ENCODE peak calls at places on chromosomes 3 and 15, in four cellular contexts. K is A673, S is uterus, X is hepatocyte. W is an unnamed sample.

GRCh38 chr15:99958426-99959097 is 225.3 kb upstream of the LYSMD4 start:
- DNase-seq in S (peak; percentile 1), X (no peak), K (no peak), W (no peak)

GRCh38 chr15:96767703-96768434 is 437.4 kb downstream of the NR2F2 start:
- DNase-seq in S (no peak), X (no peak), K (no peak), W (no peak)

GRCh38 chr3:45965281-45966052 is 22.2 kb downstream of the CXCR6 start:
- DNase-seq in X (no peak), S (no peak), K (no peak), W (no peak)

GRCh38 chr3:75294124-75294523 is 370.0 kb upstream of the FRG2C start:
- DNase-seq in S (peak; percentile 18), K (peak; percentile 26), X (peak; percentile 57), W (peak; percentile 11)

GRCh38 chr3:107416886-107417285 is 39.6 kb downstream of the CCDC54 start:
- DNase-seq in X (no peak), K (no peak), S (no peak), W (no peak)

GRCh38 chr3:54045416-54045815 is 76.9 kb upstream of the CACNA2D3 start:
- DNase-seq in S (no peak), K (no peak), X (no peak), W (no peak)

GRCh38 chr3:143122089-143122430 is 2.5 kb downstream of the CHST2 start:
- DNase-seq in S (no peak), K (no peak), X (no peak), W (no peak)

GRCh38 chr3:186109897-186110803 is 1.3 kb upstream of the ETV5 start:
- DNase-seq in S (peak; percentile 32), K (peak; percentile 56), X (peak; percentile 42), W (no peak)

GRCh38 chr15:33064878-33065277 is 129.6 kb downstream of the FMN1 start:
- DNase-seq in S (no peak), K (no peak), X (no peak), W (no peak)

GRCh38 chr15:39181901-39182300 is 399.0 kb upstream of the THBS1 start:
- DNase-seq in K (no peak), X (peak; percentile 28), S (no peak), W (no peak)

GRCh38 chr15:86077070-86077469 is 2.6 kb upstream of the AGBL1 start:
- DNase-seq in S (no peak), K (no peak), X (no peak), W (no peak)

GRCh38 chr15:60616628-60617027 is 137.7 kb upstream of the ICE2 start:
- DNase-seq in X (no peak), K (no peak), S (no peak), W (no peak)

GRCh38 chr3:122572940-122573412 is 4.5 kb upstream of the PARP15 start:
- DNase-seq in K (peak; percentile 34), X (peak; percentile 23), S (peak; percentile 36), W (peak; percentile 23)

GRCh38 chr3:45035441-45036301 is 9.6 kb downstream of the CLEC3B start:
- DNase-seq in S (peak; percentile 40), X (peak; percentile 52), K (peak; percentile 16), W (no peak)

GRCh38 chr15:82263350-82263749 is 732 bp downstream of the SAXO2 start:
- DNase-seq in K (no peak), S (no peak), X (peak; percentile 51), W (peak; percentile 2)

GRCh38 chr15:72827216-72827615 is 43.7 kb upstream of the ADPGK start:
- DNase-seq in S (no peak), K (no peak), X (no peak), W (no peak)

GRCh38 chr3:153066983-153067382 is 95.0 kb upstream of the RAP2B start:
- DNase-seq in K (no peak), S (no peak), X (no peak), W (no peak)
- H3K9me3 ChIP-seq in K (no peaks in the 10 kb centered on the region), S (no peaks in the 10 kb centered on the region), X (no peaks in the 10 kb centered on the region), W (no peaks in the 10 kb centered on the region)

DNA sequence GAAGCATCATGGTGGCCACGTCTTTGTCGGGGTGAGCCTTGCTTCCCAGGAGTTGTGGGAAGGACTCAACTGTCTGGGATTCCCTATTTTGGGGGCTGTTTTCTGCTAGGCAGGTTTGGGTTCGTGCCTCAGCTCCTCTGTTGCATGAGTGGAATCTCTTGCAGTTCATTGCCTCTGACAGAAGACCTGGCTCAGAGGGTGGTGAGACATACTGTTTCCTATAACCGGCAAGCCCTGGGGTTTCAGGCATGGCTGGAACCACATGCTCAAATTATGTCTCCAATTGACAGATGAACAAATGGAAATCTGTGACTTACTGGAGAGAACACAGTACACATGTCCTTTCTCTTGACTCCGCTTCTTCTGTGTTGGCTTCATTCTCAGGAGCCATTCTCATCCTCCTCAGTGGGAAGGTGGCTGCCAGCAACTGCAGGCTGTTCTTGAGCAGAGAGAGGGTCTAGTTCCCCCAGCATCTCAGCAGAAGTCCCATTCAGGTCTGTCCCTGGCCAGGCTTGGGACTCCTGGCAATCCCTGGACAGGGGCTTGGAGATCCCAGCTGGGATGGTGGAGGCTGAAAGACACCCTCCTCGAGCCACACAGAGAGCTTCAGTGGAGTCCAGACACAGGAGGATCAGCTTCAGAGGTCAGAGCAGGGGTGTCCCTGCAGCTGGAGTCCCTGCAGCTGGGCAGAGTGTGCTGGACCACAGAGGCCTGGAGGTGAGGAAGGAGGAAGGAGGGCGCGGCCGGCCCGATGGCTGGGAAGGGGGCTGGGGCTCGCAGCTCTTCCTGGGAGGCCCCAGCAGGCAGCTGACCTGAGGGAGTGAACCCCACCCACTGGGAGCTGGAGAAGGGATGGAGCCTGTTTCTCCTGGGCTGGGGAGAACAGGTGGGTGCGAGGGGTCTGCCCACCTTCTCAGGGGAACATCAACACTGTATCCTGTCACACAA is 97.6 kb downstream of the LSM3 start:
- DNase-seq in S (no peak), K (no peak), X (no peak), W (no peak)
- H3K4me1 ChIP-seq in S (no peaks in the 10 kb centered on the region), K (peaks cover 7% of the 10 kb centered on the region), X (peaks cover 12% of the 10 kb centered on the region), W (peaks cover 7% of the 10 kb centered on the region)

DNA sequence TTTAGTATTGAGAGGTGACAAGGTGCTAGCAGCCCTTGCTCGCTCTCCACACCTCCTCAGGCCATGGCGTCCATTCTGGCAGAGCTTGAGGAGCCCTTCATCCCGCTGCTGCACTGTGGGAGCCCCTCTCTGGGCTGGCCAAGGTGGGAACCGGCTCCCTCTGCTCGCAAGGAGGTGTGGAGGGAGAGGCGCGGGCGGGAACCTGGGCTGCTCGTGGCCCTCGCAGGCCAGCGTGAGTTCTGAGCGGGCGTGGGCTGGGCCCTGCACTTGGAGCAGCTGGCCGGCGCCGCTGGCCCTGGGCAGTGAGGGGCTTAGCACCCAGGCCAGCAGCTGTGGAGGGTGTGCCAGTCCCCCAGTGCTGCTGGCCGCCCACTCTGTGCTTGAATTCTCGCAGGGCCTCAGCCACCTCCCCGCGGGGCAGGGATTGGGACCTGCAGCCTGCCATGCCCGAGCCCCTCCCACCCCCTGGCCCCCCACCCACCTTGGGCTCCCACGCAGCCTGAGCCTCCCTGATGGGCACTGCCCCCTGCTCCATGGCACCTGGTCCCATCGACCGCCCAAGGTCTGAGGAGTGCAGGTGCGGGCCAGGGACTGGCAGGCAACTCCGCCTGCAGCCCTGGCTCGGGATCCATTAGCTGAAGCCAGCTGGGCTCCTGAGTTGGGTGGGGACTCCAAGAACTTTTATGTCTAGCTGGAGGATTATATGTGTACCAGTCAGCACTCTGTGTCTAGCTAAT is 785.2 kb downstream of the DIPK2A start:
- DNase-seq in K (no peak), X (no peak), S (no peak), W (no peak)
- H3K4me3 ChIP-seq in K (no peak overlapping the region), X (no peak overlapping the region), S (no peak overlapping the region), W (no peak overlapping the region)

GRCh38 chr3:5233026-5233425 is 45.5 kb downstream of the EDEM1 start:
- DNase-seq in S (no peak), X (no peak), K (no peak), W (no peak)

GRCh38 chr3:5240740-5241139 is 53.2 kb downstream of the EDEM1 start:
- DNase-seq in X (no peak), S (no peak), K (no peak), W (no peak)

GRCh38 chr3:5239602-5240001 is 52.1 kb downstream of the EDEM1 start:
- DNase-seq in K (no peak), X (no peak), S (no peak), W (no peak)

GRCh38 chr3:5235655-5236054 is 48.1 kb downstream of the EDEM1 start:
- DNase-seq in S (no peak), K (no peak), X (no peak), W (no peak)

GRCh38 chr3:5238545-5238944 is 51.0 kb downstream of the EDEM1 start:
- DNase-seq in K (no peak), S (no peak), X (no peak), W (no peak)
- H3K9me3 ChIP-seq in K (no peaks in the 10 kb centered on the region), S (no peaks in the 10 kb centered on the region), X (no peaks in the 10 kb centered on the region), W (no peaks in the 10 kb centered on the region)

GRCh38 chr3:14228611-14229470 is 50.2 kb downstream of the LSM3 start:
- DNase-seq in X (no peak), S (no peak), K (no peak), W (no peak)
- H3K4me1 ChIP-seq in X (peaks cover 76% of the 10 kb centered on the region), S (no peaks in the 10 kb centered on the region), K (no peaks in the 10 kb centered on the region), W (no peaks in the 10 kb centered on the region)

GRCh38 chr3:66797916-66798560 is 200.1 kb upstream of the KBTBD8 start:
- DNase-seq in X (peak; percentile 39), S (no peak), K (peak; percentile 78), W (no peak)
- H3K4me3 ChIP-seq in X (no peak overlapping the region), S (no peak overlapping the region), K (no peak overlapping the region), W (no peak overlapping the region)

GRCh38 chr15:25068696-25069095 is 113.9 kb downstream of the SNRPN start:
- DNase-seq in S (no peak), K (no peak), X (no peak), W (no peak)
- H3K9me3 ChIP-seq in S (peaks cover 100% of the 10 kb centered on the region), K (peaks cover 96% of the 10 kb centered on the region), X (peaks cover 58% of the 10 kb centered on the region), W (peaks cover 14% of the 10 kb centered on the region)

GRCh38 chr15:75107509-75107904 is 84.1 kb downstream of the PPCDC start:
- DNase-seq in K (no peak), X (no peak), S (no peak), W (no peak)

GRCh38 chr15:75109731-75110130 is 86.3 kb downstream of the PPCDC start:
- DNase-seq in S (no peak), X (no peak), K (no peak), W (no peak)

GRCh38 chr15:75107905-75108838 is 84.8 kb downstream of the PPCDC start:
- DNase-seq in X (peak; percentile 26), K (peak; percentile 45), S (no peak), W (peak; percentile 89)

GRCh38 chr15:75112278-75112847 is 89.0 kb downstream of the PPCDC start:
- DNase-seq in K (no peak), S (no peak), X (peak; percentile 47), W (no peak)

GRCh38 chr15:75109021-75109690 is 85.8 kb downstream of the PPCDC start:
- DNase-seq in S (no peak), K (no peak), X (no peak), W (peak; percentile 40)
- H3K4me1 ChIP-seq in S (no peaks in the 10 kb centered on the region), K (no peaks in the 10 kb centered on the region), X (peaks cover 25% of the 10 kb centered on the region), W (peaks cover 49% of the 10 kb centered on the region)

GRCh38 chr15:49134683-49135341 is 20.6 kb downstream of the COPS2 start:
- DNase-seq in S (no peak), X (no peak), K (no peak), W (no peak)

GRCh38 chr15:49135893-49136292 is 19.5 kb downstream of the COPS2 start:
- DNase-seq in X (no peak), S (no peak), K (no peak), W (no peak)

GRCh38 chr15:49135342-49135857 is 20.0 kb downstream of the COPS2 start:
- DNase-seq in X (no peak), S (no peak), K (no peak), W (no peak)

DNA sequence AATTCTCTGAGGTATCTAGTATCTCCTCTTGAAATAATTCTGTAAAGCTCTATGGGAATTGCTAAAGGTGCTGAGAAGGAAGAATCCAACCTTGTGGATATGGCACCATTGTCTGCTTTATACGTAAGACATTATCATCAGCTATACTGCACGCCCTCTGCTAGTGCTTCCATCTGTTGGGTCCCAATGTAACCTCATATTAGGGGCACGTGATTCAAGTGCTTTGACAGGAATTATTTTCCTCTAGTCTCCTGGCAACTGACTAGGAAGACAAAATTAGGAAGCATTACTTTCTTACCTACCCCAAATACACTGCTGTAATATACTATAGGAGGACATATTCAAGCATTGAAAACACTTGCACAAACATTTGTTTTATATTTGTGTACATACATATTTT is 24.0 kb downstream of the COPS2 start:
- DNase-seq in X (no peak), S (no peak), K (no peak), W (no peak)
- H3K4me3 ChIP-seq in X (no peak overlapping the region), S (no peak overlapping the region), K (no peak overlapping the region), W (no peak overlapping the region)

W was measured in SJCRH30.